ENCODE peak calls at places on chromosomes 12 and 14, in eight cellular contexts. G is HepG2, M is astrocyte, B is PC-9, R is neural progenitor cell, W is GM23248, O is GM23338, F is mammary epithelial cell. Y is an unnamed sample.
A peak's percentile ranks its signal among the peaks of the same experiment; 100 is the strongest.

GRCh38 chr12:99983721-99984258 is 946 bp downstream of the ANKS1B start:
- DNase-seq in B (no peak), W (peak; percentile 17), F (no peak), O (no peak), M (no peak), G (no peak), R (no peak), Y (no peak)

GRCh38 chr12:42076976-42077375 is 67.7 kb downstream of the GXYLT1 start:
- DNase-seq in O (no peak), W (no peak), G (no peak), M (no peak), R (no peak), B (no peak), F (no peak), Y (no peak)

GRCh38 chr14:80560800-80561199 is 349.5 kb upstream of the DIO2 start:
- DNase-seq in W (no peak), F (no peak), B (no peak), O (no peak), M (no peak), G (no peak), R (no peak), Y (no peak)

GRCh38 chr14:22523283-22523682 is 65.7 kb downstream of the DAD1 start:
- DNase-seq in B (no peak), O (no peak), R (no peak), F (no peak), G (no peak), W (no peak), M (peak; percentile 62), Y (peak; percentile 72)

GRCh38 chr14:103382375-103382774 is 2.8 kb upstream of the MARK3 start:
- DNase-seq in W (peak; percentile 88), R (no peak), M (peak; percentile 71), G (no peak), F (peak; percentile 92), O (no peak), B (no peak), Y (peak; percentile 66)

GRCh38 chr14:101248056-101248725 is 313.1 kb upstream of the DIO3 start:
- DNase-seq in W (no peak), O (no peak), B (no peak), F (no peak), M (no peak), R (no peak), G (no peak), Y (no peak)

GRCh38 chr14:101476931-101477553 is 84.3 kb upstream of the DIO3 start:
- DNase-seq in F (no peak), W (no peak), B (peak; percentile 100), G (peak; percentile 49), M (no peak), O (peak; percentile 80), R (peak; percentile 31), Y (no peak)

GRCh38 chr14:64442300-64442988 is 22.9 kb upstream of the AKAP5 start:
- DNase-seq in W (no peak), R (no peak), O (no peak), G (no peak), B (no peak), M (no peak), F (no peak), Y (no peak)

GRCh38 chr14:29930283-29930682 is 2.6 kb upstream of the PRKD1 start:
- DNase-seq in O (no peak), F (no peak), M (peak; percentile 63), R (no peak), G (no peak), W (peak; percentile 83), B (peak; percentile 39), Y (peak; percentile 35)

GRCh38 chr14:71574976-71575375 is 357.3 kb upstream of the RGS6 start:
- DNase-seq in M (peak; percentile 92), W (peak; percentile 89), B (no peak), R (no peak), G (no peak), F (peak; percentile 14), O (peak; percentile 22), Y (peak; percentile 91)

GRCh38 chr14:30223966-30224365 is 296.3 kb upstream of the PRKD1 start:
- DNase-seq in O (no peak), M (no peak), R (no peak), F (no peak), G (no peak), B (peak; percentile 63), W (no peak), Y (peak; percentile 13)

GRCh38 chr12:48972213-48973021 is 882 bp upstream of the WNT10B start:
- DNase-seq in F (peak; percentile 26), O (peak; percentile 38), M (peak; percentile 35), G (no peak), B (no peak), R (no peak), W (peak; percentile 71), Y (peak; percentile 40)

GRCh38 chr12:62840311-62840710 is 94.6 kb downstream of the PPM1H start:
- DNase-seq in F (peak; percentile 12), W (peak; percentile 13), M (no peak), R (no peak), B (peak; percentile 79), O (no peak), G (peak; percentile 75), Y (no peak)

GRCh38 chr14:89428556-89429196 is 11.6 kb upstream of the FOXN3 start:
- DNase-seq in F (peak; percentile 77), W (peak; percentile 46), M (peak; percentile 54), O (no peak), B (no peak), G (no peak), R (peak; percentile 26), Y (peak; percentile 31)

GRCh38 chr12:96810477-96810876 is 96.6 kb upstream of the NEDD1 start:
- DNase-seq in O (no peak), R (peak; percentile 54), G (no peak), W (peak; percentile 37), B (no peak), F (no peak), M (peak; percentile 39), Y (no peak)

GRCh38 chr12:106000376-106001104 is 138.2 kb downstream of the NUAK1 start:
- DNase-seq in W (no peak), F (no peak), B (peak; percentile 85), G (no peak), O (no peak), M (no peak), R (no peak), Y (peak; percentile 34)

GRCh38 chr12:11863988-11864387 is 206.8 kb upstream of the BCL2L14 start:
- DNase-seq in W (peak; percentile 47), B (no peak), M (no peak), O (no peak), R (no peak), G (no peak), F (no peak), Y (no peak)

GRCh38 chr12:77325505-77325904 is 260.1 kb upstream of the E2F7 start:
- DNase-seq in F (no peak), G (no peak), R (peak; percentile 62), M (no peak), B (no peak), O (peak; percentile 75), W (peak; percentile 38), Y (no peak)
- TF ChIP-seq EZH2 in F (no peak), G (no peak), R (no peak), M (no peak), B (no peak), O (no peak), W (no peak), Y (no peak)

DNA sequence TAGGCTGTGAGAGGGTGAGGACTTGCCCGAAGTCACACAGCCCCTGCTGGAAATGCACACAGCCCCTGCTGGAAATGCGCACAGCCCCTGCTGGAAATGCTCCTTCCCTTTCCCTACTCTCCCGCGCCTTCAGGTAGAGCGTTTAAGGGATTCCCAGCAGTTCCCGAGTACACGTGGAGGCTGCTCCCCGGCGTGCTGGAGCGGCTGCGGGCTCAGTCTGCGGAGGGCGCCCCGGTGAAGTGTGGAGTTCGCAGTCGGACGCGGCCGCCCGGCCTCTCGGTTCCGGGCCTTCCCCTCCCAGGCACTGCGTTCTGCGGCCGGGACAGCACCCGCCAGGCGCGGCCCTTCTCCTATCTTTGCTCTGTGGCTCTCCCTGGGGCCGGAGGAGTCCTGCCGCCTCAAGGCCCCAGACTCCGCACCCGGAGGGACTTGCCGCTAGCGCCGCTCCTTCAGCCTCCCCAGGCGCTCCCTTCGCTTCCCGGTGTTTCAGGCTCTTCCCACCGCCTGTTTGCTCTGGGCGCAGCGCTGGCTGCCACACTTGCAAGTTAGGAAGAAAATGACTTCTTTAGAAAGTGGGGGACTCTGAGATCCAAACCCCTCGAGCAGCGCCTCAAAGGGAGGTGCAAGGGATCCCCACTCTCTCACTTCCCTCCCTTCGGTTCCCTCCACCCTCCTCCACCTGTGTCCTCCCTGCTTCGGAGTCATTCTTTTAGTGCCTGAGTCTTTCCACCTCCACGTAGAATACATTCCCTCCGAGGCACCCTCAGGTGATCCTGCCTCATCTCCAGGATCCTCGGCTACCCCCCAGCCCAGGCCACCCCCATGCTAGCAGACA is 8.3 kb upstream of the TBX5 start:
- DNase-seq in M (no peak), B (no peak), O (peak; percentile 57), R (peak; percentile 55), W (peak; percentile 70), G (no peak), F (no peak), Y (peak; percentile 46)
- TF ChIP-seq EZH2 in M (no peak), B (peak; percentile 18), O (peak; percentile 86), R (peak; percentile 100), W (no peak), G (no peak), F (peak; percentile 63), Y (no peak)

DNA sequence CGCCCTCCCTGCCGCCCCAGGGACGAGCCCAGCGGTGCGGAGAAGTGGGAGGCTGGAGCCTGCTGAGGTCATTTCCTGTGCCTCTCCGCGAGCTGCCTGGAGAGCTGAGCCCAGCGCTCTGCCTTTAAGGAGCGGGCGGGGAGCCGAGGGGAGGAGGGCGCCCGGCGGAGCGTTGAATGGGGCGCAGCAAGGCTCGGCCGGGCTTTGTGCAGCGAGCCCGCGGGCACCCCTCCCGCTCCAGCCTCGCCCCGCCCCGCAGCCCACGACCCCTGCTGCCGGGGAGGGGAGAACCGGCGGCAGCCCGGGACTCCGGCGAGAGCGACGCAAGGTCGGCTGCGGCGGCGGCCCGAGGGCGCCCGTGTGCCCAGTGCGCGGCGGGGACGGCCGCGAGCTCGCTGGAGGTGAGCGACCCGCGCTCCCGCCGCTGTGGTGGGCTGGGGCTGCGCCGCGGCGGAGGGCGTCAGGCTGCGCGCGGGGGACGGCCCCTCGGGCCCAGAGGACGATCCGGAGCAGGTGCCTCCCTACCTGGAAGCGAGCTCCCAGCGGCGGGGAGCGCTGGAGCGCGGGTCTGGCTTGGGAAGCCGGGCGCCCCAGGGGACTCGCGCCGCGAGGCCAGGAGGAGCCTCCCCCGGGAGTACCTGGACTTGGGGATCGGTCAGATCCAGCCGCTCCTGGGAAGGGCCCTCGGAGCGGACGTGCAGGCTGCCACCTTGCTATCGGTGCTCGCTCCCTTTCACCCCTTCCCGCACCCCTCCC is at the start of gene PLEKHH1:
- DNase-seq in G (peak; percentile 49), R (peak; percentile 88), M (peak; percentile 67), B (peak; percentile 61), W (peak; percentile 87), F (peak; percentile 72), O (peak; percentile 92), Y (peak; percentile 78)
- TF ChIP-seq EZH2 in G (no peak), R (no peak), M (no peak), B (no peak), W (no peak), F (no peak), O (no peak), Y (no peak)

GRCh38 chr12:13100610-13100881 is 2.9 kb downstream of the GSG1 start:
- DNase-seq in M (no peak), W (peak; percentile 62), R (no peak), O (no peak), F (no peak), B (no peak), G (no peak), Y (no peak)
- TF ChIP-seq EZH2 in M (no peak), W (no peak), R (no peak), O (no peak), F (no peak), B (no peak), G (no peak), Y (no peak)